ENCODE peak calls at places on chromosomes 16 and 17, in five cellular contexts. One of them, this sample, is unnamed. For H3K36me3, the result is how much of the 10 kb centered on the place peaks cover.

GRCh38 chr17:61009619-61010018 is 332.0 kb downstream of the BCAS3 start:
- DNase-seq in HepG2: no peak
- DNase-seq in endothelial cell of umbilical vein: peak
- DNase-seq in HCT116: no peak
- DNase-seq in H1: no peak
- DNase-seq in this sample: no peak

GRCh38 chr17:3794890-3795757 is 5.9 kb downstream of the ITGAE start:
- DNase-seq in endothelial cell of umbilical vein: no peak
- DNase-seq in H1: no peak
- DNase-seq in HCT116: no peak
- DNase-seq in HepG2: peak
- DNase-seq in this sample: no peak

GRCh38 chr17:38702166-38702899 is 2.7 kb upstream of the MLLT6 start:
- DNase-seq in HepG2: peak
- DNase-seq in endothelial cell of umbilical vein: peak
- DNase-seq in HCT116: peak
- DNase-seq in H1: no peak
- DNase-seq in this sample: no peak

GRCh38 chr17:68295086-68295485 is 3.8 kb downstream of the ARSG start:
- DNase-seq in endothelial cell of umbilical vein: no peak
- DNase-seq in HCT116: no peak
- DNase-seq in H1: no peak
- DNase-seq in HepG2: no peak
- DNase-seq in this sample: no peak

GRCh38 chr17:29126268-29126923 is 53.8 kb downstream of the MYO18A start:
- DNase-seq in endothelial cell of umbilical vein: no peak
- DNase-seq in HepG2: no peak
- DNase-seq in HCT116: no peak
- DNase-seq in H1: no peak
- DNase-seq in this sample: no peak

GRCh38 chr17:34613064-34614019 is 34.0 kb downstream of the TMEM132E start:
- DNase-seq in HCT116: no peak
- DNase-seq in HepG2: no peak
- DNase-seq in H1: no peak
- DNase-seq in endothelial cell of umbilical vein: no peak
- DNase-seq in this sample: no peak

GRCh38 chr17:47720754-47721533 is 12.1 kb upstream of the TBX21 start:
- DNase-seq in endothelial cell of umbilical vein: no peak
- DNase-seq in HCT116: peak
- DNase-seq in H1: no peak
- DNase-seq in HepG2: no peak
- DNase-seq in this sample: no peak

GRCh38 chr17:3659541-3660111 is 8.8 kb downstream of the TAX1BP3 start:
- DNase-seq in H1: no peak
- DNase-seq in endothelial cell of umbilical vein: no peak
- DNase-seq in HCT116: no peak
- DNase-seq in HepG2: no peak
- DNase-seq in this sample: no peak

GRCh38 chr17:35257080-35257701 is 14.3 kb downstream of the SLFN5 start:
- DNase-seq in H1: no peak
- DNase-seq in endothelial cell of umbilical vein: peak
- DNase-seq in HepG2: peak
- DNase-seq in HCT116: peak
- DNase-seq in this sample: no peak

GRCh38 chr16:81640681-81641070 is 138.4 kb upstream of the PLCG2 start:
- DNase-seq in HepG2: no peak
- DNase-seq in HCT116: no peak
- DNase-seq in H1: no peak
- DNase-seq in endothelial cell of umbilical vein: no peak
- DNase-seq in this sample: no peak
- H3K36me3 ChIP-seq in HepG2: under half
- H3K36me3 ChIP-seq in HCT116: under half
- H3K36me3 ChIP-seq in H1: under half
- H3K36me3 ChIP-seq in endothelial cell of umbilical vein: under half
- H3K36me3 ChIP-seq in this sample: under half

DNA sequence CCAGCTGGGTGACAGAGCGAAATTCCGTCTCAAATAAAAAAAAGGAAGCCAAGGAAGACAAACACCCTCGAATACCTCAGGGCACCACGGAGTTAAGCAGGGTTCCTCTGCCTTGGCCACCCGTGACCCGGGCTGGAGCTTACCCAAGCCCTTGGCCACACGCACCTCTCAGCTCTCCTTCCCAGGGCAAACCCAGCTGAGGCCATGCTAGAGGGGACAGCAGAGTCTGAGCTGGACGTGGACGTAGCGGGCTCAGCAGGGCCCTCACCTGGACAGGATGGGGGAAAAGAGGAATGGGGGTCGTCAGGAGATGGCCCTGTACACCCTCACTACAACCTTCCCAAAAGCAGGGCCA is 12.2 kb downstream of the PER1 start:
- DNase-seq in endothelial cell of umbilical vein: no peak
- DNase-seq in H1: no peak
- DNase-seq in HepG2: no peak
- DNase-seq in HCT116: no peak
- DNase-seq in this sample: no peak
- TF ChIP-seq POLR2AphosphoS5 in endothelial cell of umbilical vein: no peak
- TF ChIP-seq POLR2AphosphoS5 in H1: no peak
- TF ChIP-seq POLR2AphosphoS5 in HepG2: no peak
- TF ChIP-seq POLR2AphosphoS5 in HCT116: no peak
- TF ChIP-seq POLR2AphosphoS5 in this sample: no peak

GRCh38 chr17:1454541-1454940 is 1.5 kb downstream of the CRK start:
- DNase-seq in HepG2: no peak
- DNase-seq in endothelial cell of umbilical vein: peak
- DNase-seq in HCT116: no peak
- DNase-seq in H1: no peak
- DNase-seq in this sample: no peak
- H3K9ac ChIP-seq in HepG2: peak
- H3K9ac ChIP-seq in endothelial cell of umbilical vein: peak
- H3K9ac ChIP-seq in HCT116: peak
- H3K9ac ChIP-seq in H1: no peak
- H3K9ac ChIP-seq in this sample: peak

GRCh38 chr17:75231071-75231470 is 25.6 kb downstream of the NUP85 start:
- DNase-seq in endothelial cell of umbilical vein: no peak
- DNase-seq in HCT116: no peak
- DNase-seq in H1: no peak
- DNase-seq in HepG2: no peak
- DNase-seq in this sample: no peak
- H3K36me3 ChIP-seq in endothelial cell of umbilical vein: under half
- H3K36me3 ChIP-seq in HCT116: half or more
- H3K36me3 ChIP-seq in H1: half or more
- H3K36me3 ChIP-seq in HepG2: half or more
- H3K36me3 ChIP-seq in this sample: half or more

DNA sequence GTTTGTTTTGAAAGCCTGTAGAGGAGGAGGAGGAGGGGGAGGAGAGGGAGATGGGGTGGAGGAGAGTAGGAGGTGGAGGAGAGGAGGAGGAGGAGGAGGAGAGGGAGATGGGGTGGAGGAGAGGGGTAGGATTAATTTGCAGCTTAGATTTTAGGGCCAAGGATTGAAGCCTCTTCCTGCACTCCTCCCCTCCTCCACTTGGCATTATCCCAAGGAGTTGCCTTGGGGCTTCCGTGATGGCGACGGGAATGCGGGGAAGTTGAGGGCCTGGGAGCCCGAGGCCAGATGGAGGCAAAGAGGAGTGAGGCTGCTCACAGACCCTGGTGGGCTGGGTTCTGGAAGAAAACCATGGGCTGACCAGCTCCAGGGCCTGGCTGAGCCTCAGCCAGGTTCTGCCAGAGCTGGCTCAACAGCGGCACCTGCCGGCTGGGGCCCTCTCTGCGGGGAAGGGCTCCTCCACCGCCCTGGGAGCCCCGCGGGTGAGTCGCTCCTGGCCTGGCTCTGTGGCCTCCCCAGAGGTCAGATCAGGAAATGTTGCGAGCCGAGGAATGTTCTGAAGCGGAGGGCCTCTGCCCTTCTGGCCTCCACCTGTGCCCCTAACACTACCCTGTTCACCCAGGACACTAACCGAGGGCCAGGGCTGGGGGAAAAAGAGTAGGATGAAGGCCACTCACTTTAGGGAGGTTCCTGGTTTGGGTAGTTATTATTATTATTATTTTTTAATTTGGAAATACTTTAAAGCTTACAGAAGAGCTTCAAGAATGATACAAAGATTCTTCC is 23.9 kb upstream of the FMNL1 start:
- DNase-seq in H1: peak
- DNase-seq in HCT116: peak
- DNase-seq in HepG2: peak
- DNase-seq in endothelial cell of umbilical vein: peak
- DNase-seq in this sample: peak
- TF ChIP-seq POLR2AphosphoS5 in H1: peak
- TF ChIP-seq POLR2AphosphoS5 in HCT116: peak
- TF ChIP-seq POLR2AphosphoS5 in HepG2: no peak
- TF ChIP-seq POLR2AphosphoS5 in endothelial cell of umbilical vein: peak
- TF ChIP-seq POLR2AphosphoS5 in this sample: peak

GRCh38 chr16:55566432-55567175 is at the start of gene CAPNS2:
- DNase-seq in endothelial cell of umbilical vein: no peak
- DNase-seq in HepG2: no peak
- DNase-seq in HCT116: no peak
- DNase-seq in H1: no peak
- DNase-seq in this sample: no peak
- H3K9ac ChIP-seq in endothelial cell of umbilical vein: no peak
- H3K9ac ChIP-seq in HepG2: no peak
- H3K9ac ChIP-seq in HCT116: no peak
- H3K9ac ChIP-seq in H1: no peak
- H3K9ac ChIP-seq in this sample: no peak

GRCh38 chr17:50365165-50365564 is 7.8 kb downstream of the MRPL27 start:
- DNase-seq in HepG2: no peak
- DNase-seq in endothelial cell of umbilical vein: no peak
- DNase-seq in H1: no peak
- DNase-seq in HCT116: no peak
- DNase-seq in this sample: no peak
- H3K36me3 ChIP-seq in HepG2: half or more
- H3K36me3 ChIP-seq in endothelial cell of umbilical vein: under half
- H3K36me3 ChIP-seq in H1: under half
- H3K36me3 ChIP-seq in HCT116: under half
- H3K36me3 ChIP-seq in this sample: under half

GRCh38 chr16:86519007-86519648 is 8.8 kb downstream of the FOXF1 start:
- DNase-seq in HCT116: no peak
- DNase-seq in endothelial cell of umbilical vein: no peak
- DNase-seq in HepG2: no peak
- DNase-seq in H1: no peak
- DNase-seq in this sample: no peak

GRCh38 chr16:86517033-86517432 is 6.7 kb downstream of the FOXF1 start:
- DNase-seq in HCT116: no peak
- DNase-seq in endothelial cell of umbilical vein: no peak
- DNase-seq in H1: no peak
- DNase-seq in HepG2: no peak
- DNase-seq in this sample: no peak

GRCh38 chr16:86515780-86516617 is 5.7 kb downstream of the FOXF1 start:
- DNase-seq in HepG2: no peak
- DNase-seq in endothelial cell of umbilical vein: no peak
- DNase-seq in H1: no peak
- DNase-seq in HCT116: no peak
- DNase-seq in this sample: no peak

GRCh38 chr16:86516618-86517003 is 6.3 kb downstream of the FOXF1 start:
- DNase-seq in HCT116: no peak
- DNase-seq in endothelial cell of umbilical vein: no peak
- DNase-seq in HepG2: no peak
- DNase-seq in H1: no peak
- DNase-seq in this sample: no peak

DNA sequence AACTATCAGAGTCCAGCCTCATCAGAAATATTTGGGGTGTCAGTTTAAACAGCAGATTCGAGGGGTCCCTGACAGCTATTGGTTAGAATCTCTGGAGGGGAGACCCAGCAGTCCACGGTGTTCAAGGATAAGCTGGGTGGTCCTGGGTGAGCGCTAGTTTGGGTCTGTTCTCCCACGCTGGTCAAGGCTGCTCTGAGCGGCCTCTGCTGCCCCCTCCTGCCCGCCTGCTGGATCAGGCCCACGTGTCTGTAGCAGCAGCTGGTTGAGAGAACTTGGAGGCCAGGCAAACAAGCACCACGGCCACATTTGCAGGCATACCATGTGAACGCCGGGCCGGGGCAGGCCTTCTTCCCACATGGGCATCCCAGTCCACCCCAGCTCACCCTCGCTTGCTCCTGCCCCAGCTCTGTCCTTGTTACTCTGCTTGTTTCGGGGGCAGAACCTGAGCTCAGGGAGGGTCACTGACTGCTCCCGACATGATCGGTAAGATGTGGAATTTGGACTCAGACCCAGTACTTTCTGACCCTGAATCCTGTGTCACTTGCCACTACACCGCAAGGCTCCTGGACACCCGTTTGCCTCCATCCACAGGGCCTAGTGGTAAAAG is 7.4 kb downstream of the FOXF1 start:
- DNase-seq in HCT116: peak
- DNase-seq in HepG2: peak
- DNase-seq in H1: no peak
- DNase-seq in endothelial cell of umbilical vein: peak
- DNase-seq in this sample: no peak
- TF ChIP-seq POLR2AphosphoS5 in HCT116: no peak
- TF ChIP-seq POLR2AphosphoS5 in HepG2: no peak
- TF ChIP-seq POLR2AphosphoS5 in H1: no peak
- TF ChIP-seq POLR2AphosphoS5 in endothelial cell of umbilical vein: no peak
- TF ChIP-seq POLR2AphosphoS5 in this sample: no peak

This sample was measured in SK-N-MC.